ENCODE peak calls at places on chromosome 7, in ten cellular contexts. One of them, this sample, is unnamed.

GRCh38 chr7:5514440-5515035 is 90.9 kb upstream of the TNRC18 start:
- DNase-seq in AG04450: no peak
- DNase-seq in stimulated activated CD8-positive, alpha-beta memory T cell treated with anti-CD3 and anti-CD28 coated beads, Interleukin-12 subunit alpha, Interleukin-12 subunit beta, amount 100 ng/mL, for 1 hour: no peak
- DNase-seq in fibroblast of lung: peak; percentile 49
- DNase-seq in osteocyte: no peak
- DNase-seq in left colon: no peak
- DNase-seq in germinal center: no peak
- DNase-seq in T-helper 17 cell: no peak
- DNase-seq in kidney tubule cell: no peak
- DNase-seq in heart left ventricle: no peak
- DNase-seq in this sample: no peak

GRCh38 chr7:93551063-93551895 is 23.2 kb downstream of the CALCR start:
- DNase-seq in AG04450: peak; percentile 18
- DNase-seq in stimulated activated CD8-positive, alpha-beta memory T cell treated with anti-CD3 and anti-CD28 coated beads, Interleukin-12 subunit alpha, Interleukin-12 subunit beta, amount 100 ng/mL, for 1 hour: no peak
- DNase-seq in fibroblast of lung: peak; percentile 70
- DNase-seq in osteocyte: no peak
- DNase-seq in left colon: no peak
- DNase-seq in germinal center: no peak
- DNase-seq in T-helper 17 cell: no peak
- DNase-seq in kidney tubule cell: peak; percentile 37
- DNase-seq in heart left ventricle: no peak
- DNase-seq in this sample: no peak

GRCh38 chr7:534959-535358 is 15.3 kb upstream of the PDGFA start:
- DNase-seq in AG04450: no peak
- DNase-seq in stimulated activated CD8-positive, alpha-beta memory T cell treated with anti-CD3 and anti-CD28 coated beads, Interleukin-12 subunit alpha, Interleukin-12 subunit beta, amount 100 ng/mL, for 1 hour: no peak
- DNase-seq in fibroblast of lung: no peak
- DNase-seq in osteocyte: no peak
- DNase-seq in left colon: no peak
- DNase-seq in germinal center: no peak
- DNase-seq in T-helper 17 cell: no peak
- DNase-seq in kidney tubule cell: no peak
- DNase-seq in heart left ventricle: no peak
- DNase-seq in this sample: no peak

GRCh38 chr7:112495820-112496462 is 15.2 kb downstream of the LSMEM1 start:
- DNase-seq in AG04450: no peak
- DNase-seq in stimulated activated CD8-positive, alpha-beta memory T cell treated with anti-CD3 and anti-CD28 coated beads, Interleukin-12 subunit alpha, Interleukin-12 subunit beta, amount 100 ng/mL, for 1 hour: no peak
- DNase-seq in fibroblast of lung: peak; percentile 81
- DNase-seq in osteocyte: no peak
- DNase-seq in left colon: peak; percentile 41
- DNase-seq in germinal center: peak; percentile 6
- DNase-seq in T-helper 17 cell: no peak
- DNase-seq in kidney tubule cell: peak; percentile 62
- DNase-seq in heart left ventricle: peak; percentile 55
- DNase-seq in this sample: peak; percentile 41

GRCh38 chr7:28919510-28919909 is 38.6 kb downstream of the TRIL start:
- DNase-seq in AG04450: no peak
- DNase-seq in stimulated activated CD8-positive, alpha-beta memory T cell treated with anti-CD3 and anti-CD28 coated beads, Interleukin-12 subunit alpha, Interleukin-12 subunit beta, amount 100 ng/mL, for 1 hour: no peak
- DNase-seq in fibroblast of lung: peak; percentile 22
- DNase-seq in osteocyte: no peak
- DNase-seq in left colon: no peak
- DNase-seq in germinal center: no peak
- DNase-seq in T-helper 17 cell: no peak
- DNase-seq in kidney tubule cell: no peak
- DNase-seq in heart left ventricle: no peak
- DNase-seq in this sample: no peak

GRCh38 chr7:85528581-85528980 is 341.7 kb upstream of the SEMA3D start:
- DNase-seq in AG04450: no peak
- DNase-seq in stimulated activated CD8-positive, alpha-beta memory T cell treated with anti-CD3 and anti-CD28 coated beads, Interleukin-12 subunit alpha, Interleukin-12 subunit beta, amount 100 ng/mL, for 1 hour: no peak
- DNase-seq in fibroblast of lung: peak; percentile 70
- DNase-seq in osteocyte: no peak
- DNase-seq in left colon: no peak
- DNase-seq in germinal center: no peak
- DNase-seq in T-helper 17 cell: no peak
- DNase-seq in kidney tubule cell: no peak
- DNase-seq in heart left ventricle: no peak
- DNase-seq in this sample: no peak

GRCh38 chr7:21617916-21618390 is 75.1 kb downstream of the DNAH11 start:
- DNase-seq in AG04450: no peak
- DNase-seq in stimulated activated CD8-positive, alpha-beta memory T cell treated with anti-CD3 and anti-CD28 coated beads, Interleukin-12 subunit alpha, Interleukin-12 subunit beta, amount 100 ng/mL, for 1 hour: no peak
- DNase-seq in fibroblast of lung: peak; percentile 82
- DNase-seq in osteocyte: no peak
- DNase-seq in left colon: peak; percentile 38
- DNase-seq in germinal center: no peak
- DNase-seq in T-helper 17 cell: no peak
- DNase-seq in kidney tubule cell: no peak
- DNase-seq in heart left ventricle: peak; percentile 65
- DNase-seq in this sample: peak; percentile 76

GRCh38 chr7:134890246-134891240 is 95.8 kb upstream of the AGBL3 start:
- DNase-seq in AG04450: no peak
- DNase-seq in stimulated activated CD8-positive, alpha-beta memory T cell treated with anti-CD3 and anti-CD28 coated beads, Interleukin-12 subunit alpha, Interleukin-12 subunit beta, amount 100 ng/mL, for 1 hour: no peak
- DNase-seq in fibroblast of lung: peak; percentile 49
- DNase-seq in osteocyte: peak; percentile 86
- DNase-seq in left colon: no peak
- DNase-seq in germinal center: no peak
- DNase-seq in T-helper 17 cell: no peak
- DNase-seq in kidney tubule cell: peak; percentile 61
- DNase-seq in heart left ventricle: peak; percentile 45
- DNase-seq in this sample: peak; percentile 41

GRCh38 chr7:125256446-125256845 is 326.8 kb upstream of the POT1 start:
- DNase-seq in AG04450: no peak
- DNase-seq in stimulated activated CD8-positive, alpha-beta memory T cell treated with anti-CD3 and anti-CD28 coated beads, Interleukin-12 subunit alpha, Interleukin-12 subunit beta, amount 100 ng/mL, for 1 hour: no peak
- DNase-seq in fibroblast of lung: no peak
- DNase-seq in osteocyte: no peak
- DNase-seq in left colon: no peak
- DNase-seq in germinal center: no peak
- DNase-seq in T-helper 17 cell: no peak
- DNase-seq in kidney tubule cell: peak; percentile 84
- DNase-seq in heart left ventricle: no peak
- DNase-seq in this sample: no peak

GRCh38 chr7:101589976-101590662 is 39.0 kb downstream of the MYL10 start:
- DNase-seq in AG04450: no peak
- DNase-seq in stimulated activated CD8-positive, alpha-beta memory T cell treated with anti-CD3 and anti-CD28 coated beads, Interleukin-12 subunit alpha, Interleukin-12 subunit beta, amount 100 ng/mL, for 1 hour: no peak
- DNase-seq in fibroblast of lung: no peak
- DNase-seq in osteocyte: peak; percentile 71
- DNase-seq in left colon: no peak
- DNase-seq in germinal center: no peak
- DNase-seq in T-helper 17 cell: no peak
- DNase-seq in kidney tubule cell: no peak
- DNase-seq in heart left ventricle: no peak
- DNase-seq in this sample: no peak

GRCh38 chr7:126801738-126802137 is 451.0 kb downstream of the GRM8 start:
- DNase-seq in AG04450: no peak
- DNase-seq in stimulated activated CD8-positive, alpha-beta memory T cell treated with anti-CD3 and anti-CD28 coated beads, Interleukin-12 subunit alpha, Interleukin-12 subunit beta, amount 100 ng/mL, for 1 hour: no peak
- DNase-seq in fibroblast of lung: no peak
- DNase-seq in osteocyte: no peak
- DNase-seq in left colon: no peak
- DNase-seq in germinal center: no peak
- DNase-seq in T-helper 17 cell: no peak
- DNase-seq in kidney tubule cell: no peak
- DNase-seq in heart left ventricle: no peak
- DNase-seq in this sample: no peak

GRCh38 chr7:1144269-1144771 is 15.7 kb downstream of the ZFAND2A start:
- DNase-seq in AG04450: no peak
- DNase-seq in stimulated activated CD8-positive, alpha-beta memory T cell treated with anti-CD3 and anti-CD28 coated beads, Interleukin-12 subunit alpha, Interleukin-12 subunit beta, amount 100 ng/mL, for 1 hour: no peak
- DNase-seq in fibroblast of lung: peak; percentile 23
- DNase-seq in osteocyte: no peak
- DNase-seq in left colon: no peak
- DNase-seq in germinal center: peak; percentile 41
- DNase-seq in T-helper 17 cell: no peak
- DNase-seq in kidney tubule cell: peak; percentile 52
- DNase-seq in heart left ventricle: peak; percentile 80
- DNase-seq in this sample: peak; percentile 57

GRCh38 chr7:149245244-149245643 is 5.8 kb downstream of the ZNF212 start:
- DNase-seq in AG04450: no peak
- DNase-seq in stimulated activated CD8-positive, alpha-beta memory T cell treated with anti-CD3 and anti-CD28 coated beads, Interleukin-12 subunit alpha, Interleukin-12 subunit beta, amount 100 ng/mL, for 1 hour: no peak
- DNase-seq in fibroblast of lung: no peak
- DNase-seq in osteocyte: no peak
- DNase-seq in left colon: no peak
- DNase-seq in germinal center: no peak
- DNase-seq in T-helper 17 cell: no peak
- DNase-seq in kidney tubule cell: peak; percentile 76
- DNase-seq in heart left ventricle: no peak
- DNase-seq in this sample: no peak

GRCh38 chr7:115707684-115708341 is 322.8 kb downstream of the TFEC start:
- DNase-seq in AG04450: no peak
- DNase-seq in stimulated activated CD8-positive, alpha-beta memory T cell treated with anti-CD3 and anti-CD28 coated beads, Interleukin-12 subunit alpha, Interleukin-12 subunit beta, amount 100 ng/mL, for 1 hour: no peak
- DNase-seq in fibroblast of lung: no peak
- DNase-seq in osteocyte: no peak
- DNase-seq in left colon: no peak
- DNase-seq in germinal center: no peak
- DNase-seq in T-helper 17 cell: no peak
- DNase-seq in kidney tubule cell: no peak
- DNase-seq in heart left ventricle: no peak
- DNase-seq in this sample: no peak

GRCh38 chr7:471866-472639 is 47.6 kb downstream of the PDGFA start:
- DNase-seq in AG04450: peak; percentile 95
- DNase-seq in stimulated activated CD8-positive, alpha-beta memory T cell treated with anti-CD3 and anti-CD28 coated beads, Interleukin-12 subunit alpha, Interleukin-12 subunit beta, amount 100 ng/mL, for 1 hour: no peak
- DNase-seq in fibroblast of lung: peak; percentile 98
- DNase-seq in osteocyte: no peak
- DNase-seq in left colon: peak; percentile 31
- DNase-seq in germinal center: no peak
- DNase-seq in T-helper 17 cell: peak; percentile 6
- DNase-seq in kidney tubule cell: peak; percentile 49
- DNase-seq in heart left ventricle: peak; percentile 89
- DNase-seq in this sample: peak; percentile 82

GRCh38 chr7:139666501-139666900 is 111.3 kb downstream of the HIPK2 start:
- DNase-seq in AG04450: no peak
- DNase-seq in stimulated activated CD8-positive, alpha-beta memory T cell treated with anti-CD3 and anti-CD28 coated beads, Interleukin-12 subunit alpha, Interleukin-12 subunit beta, amount 100 ng/mL, for 1 hour: no peak
- DNase-seq in fibroblast of lung: no peak
- DNase-seq in osteocyte: no peak
- DNase-seq in left colon: no peak
- DNase-seq in germinal center: no peak
- DNase-seq in T-helper 17 cell: no peak
- DNase-seq in kidney tubule cell: no peak
- DNase-seq in heart left ventricle: no peak
- DNase-seq in this sample: no peak

GRCh38 chr7:32150589-32150988 is 80.4 kb upstream of the PDE1C start:
- DNase-seq in AG04450: no peak
- DNase-seq in stimulated activated CD8-positive, alpha-beta memory T cell treated with anti-CD3 and anti-CD28 coated beads, Interleukin-12 subunit alpha, Interleukin-12 subunit beta, amount 100 ng/mL, for 1 hour: no peak
- DNase-seq in fibroblast of lung: no peak
- DNase-seq in osteocyte: no peak
- DNase-seq in left colon: no peak
- DNase-seq in germinal center: no peak
- DNase-seq in T-helper 17 cell: no peak
- DNase-seq in kidney tubule cell: no peak
- DNase-seq in heart left ventricle: no peak
- DNase-seq in this sample: no peak

GRCh38 chr7:155598810-155599210 is 45.7 kb upstream of the RBM33 start:
- DNase-seq in AG04450: peak; percentile 27
- DNase-seq in stimulated activated CD8-positive, alpha-beta memory T cell treated with anti-CD3 and anti-CD28 coated beads, Interleukin-12 subunit alpha, Interleukin-12 subunit beta, amount 100 ng/mL, for 1 hour: peak; percentile 79
- DNase-seq in fibroblast of lung: peak; percentile 69
- DNase-seq in osteocyte: peak; percentile 94
- DNase-seq in left colon: peak; percentile 52
- DNase-seq in germinal center: peak; percentile 72
- DNase-seq in T-helper 17 cell: peak; percentile 60
- DNase-seq in kidney tubule cell: peak; percentile 74
- DNase-seq in heart left ventricle: peak; percentile 78
- DNase-seq in this sample: peak; percentile 82

GRCh38 chr7:150751702-150752101 is 14.5 kb downstream of the GIMAP5 start:
- DNase-seq in AG04450: no peak
- DNase-seq in stimulated activated CD8-positive, alpha-beta memory T cell treated with anti-CD3 and anti-CD28 coated beads, Interleukin-12 subunit alpha, Interleukin-12 subunit beta, amount 100 ng/mL, for 1 hour: no peak
- DNase-seq in fibroblast of lung: no peak
- DNase-seq in osteocyte: no peak
- DNase-seq in left colon: no peak
- DNase-seq in germinal center: no peak
- DNase-seq in T-helper 17 cell: no peak
- DNase-seq in kidney tubule cell: no peak
- DNase-seq in heart left ventricle: no peak
- DNase-seq in this sample: no peak

GRCh38 chr7:108181073-108181985 is 51.2 kb upstream of the LAMB4 start:
- DNase-seq in AG04450: peak; percentile 30
- DNase-seq in stimulated activated CD8-positive, alpha-beta memory T cell treated with anti-CD3 and anti-CD28 coated beads, Interleukin-12 subunit alpha, Interleukin-12 subunit beta, amount 100 ng/mL, for 1 hour: no peak
- DNase-seq in fibroblast of lung: peak; percentile 78
- DNase-seq in osteocyte: no peak
- DNase-seq in left colon: no peak
- DNase-seq in germinal center: peak; percentile 28
- DNase-seq in T-helper 17 cell: no peak
- DNase-seq in kidney tubule cell: peak; percentile 63
- DNase-seq in heart left ventricle: no peak
- DNase-seq in this sample: no peak

GRCh38 chr7:150631866-150632864 is at the start of gene GIMAP6:
- DNase-seq in AG04450: no peak
- DNase-seq in stimulated activated CD8-positive, alpha-beta memory T cell treated with anti-CD3 and anti-CD28 coated beads, Interleukin-12 subunit alpha, Interleukin-12 subunit beta, amount 100 ng/mL, for 1 hour: peak; percentile 20
- DNase-seq in fibroblast of lung: no peak
- DNase-seq in osteocyte: no peak
- DNase-seq in left colon: no peak
- DNase-seq in germinal center: no peak
- DNase-seq in T-helper 17 cell: no peak
- DNase-seq in kidney tubule cell: no peak
- DNase-seq in heart left ventricle: peak; percentile 45
- DNase-seq in this sample: peak; percentile 45

GRCh38 chr7:36034020-36034419 is 119.0 kb upstream of the EEPD1 start:
- DNase-seq in AG04450: no peak
- DNase-seq in stimulated activated CD8-positive, alpha-beta memory T cell treated with anti-CD3 and anti-CD28 coated beads, Interleukin-12 subunit alpha, Interleukin-12 subunit beta, amount 100 ng/mL, for 1 hour: no peak
- DNase-seq in fibroblast of lung: no peak
- DNase-seq in osteocyte: no peak
- DNase-seq in left colon: no peak
- DNase-seq in germinal center: no peak
- DNase-seq in T-helper 17 cell: no peak
- DNase-seq in kidney tubule cell: peak; percentile 89
- DNase-seq in heart left ventricle: no peak
- DNase-seq in this sample: no peak

GRCh38 chr7:44149571-44150465 is 8.7 kb upstream of the MYL7 start:
- DNase-seq in AG04450: no peak
- DNase-seq in stimulated activated CD8-positive, alpha-beta memory T cell treated with anti-CD3 and anti-CD28 coated beads, Interleukin-12 subunit alpha, Interleukin-12 subunit beta, amount 100 ng/mL, for 1 hour: no peak
- DNase-seq in fibroblast of lung: peak; percentile 49
- DNase-seq in osteocyte: no peak
- DNase-seq in left colon: no peak
- DNase-seq in germinal center: no peak
- DNase-seq in T-helper 17 cell: no peak
- DNase-seq in kidney tubule cell: no peak
- DNase-seq in heart left ventricle: no peak
- DNase-seq in this sample: no peak

GRCh38 chr7:92520024-92520423 is 8.3 kb downstream of the PEX1 start:
- DNase-seq in AG04450: no peak
- DNase-seq in stimulated activated CD8-positive, alpha-beta memory T cell treated with anti-CD3 and anti-CD28 coated beads, Interleukin-12 subunit alpha, Interleukin-12 subunit beta, amount 100 ng/mL, for 1 hour: no peak
- DNase-seq in fibroblast of lung: no peak
- DNase-seq in osteocyte: no peak
- DNase-seq in left colon: no peak
- DNase-seq in germinal center: no peak
- DNase-seq in T-helper 17 cell: no peak
- DNase-seq in kidney tubule cell: no peak
- DNase-seq in heart left ventricle: no peak
- DNase-seq in this sample: no peak

GRCh38 chr7:66304536-66304935 is 99.4 kb downstream of the TPST1 start:
- DNase-seq in AG04450: no peak
- DNase-seq in stimulated activated CD8-positive, alpha-beta memory T cell treated with anti-CD3 and anti-CD28 coated beads, Interleukin-12 subunit alpha, Interleukin-12 subunit beta, amount 100 ng/mL, for 1 hour: no peak
- DNase-seq in fibroblast of lung: peak; percentile 30
- DNase-seq in osteocyte: no peak
- DNase-seq in left colon: no peak
- DNase-seq in germinal center: no peak
- DNase-seq in T-helper 17 cell: no peak
- DNase-seq in kidney tubule cell: no peak
- DNase-seq in heart left ventricle: no peak
- DNase-seq in this sample: no peak

GRCh38 chr7:30369879-30370278 is 85.5 kb downstream of the ZNRF2 start:
- DNase-seq in AG04450: no peak
- DNase-seq in stimulated activated CD8-positive, alpha-beta memory T cell treated with anti-CD3 and anti-CD28 coated beads, Interleukin-12 subunit alpha, Interleukin-12 subunit beta, amount 100 ng/mL, for 1 hour: no peak
- DNase-seq in fibroblast of lung: no peak
- DNase-seq in osteocyte: no peak
- DNase-seq in left colon: no peak
- DNase-seq in germinal center: no peak
- DNase-seq in T-helper 17 cell: no peak
- DNase-seq in kidney tubule cell: no peak
- DNase-seq in heart left ventricle: no peak
- DNase-seq in this sample: no peak

GRCh38 chr7:3217166-3217565 is 83.9 kb upstream of the SDK1 start:
- DNase-seq in AG04450: no peak
- DNase-seq in stimulated activated CD8-positive, alpha-beta memory T cell treated with anti-CD3 and anti-CD28 coated beads, Interleukin-12 subunit alpha, Interleukin-12 subunit beta, amount 100 ng/mL, for 1 hour: no peak
- DNase-seq in fibroblast of lung: peak; percentile 36
- DNase-seq in osteocyte: peak; percentile 63
- DNase-seq in left colon: no peak
- DNase-seq in germinal center: no peak
- DNase-seq in T-helper 17 cell: no peak
- DNase-seq in kidney tubule cell: peak; percentile 43
- DNase-seq in heart left ventricle: peak; percentile 72
- DNase-seq in this sample: peak; percentile 57

GRCh38 chr7:34108150-34108549 is 202.8 kb downstream of the BMPER start:
- DNase-seq in AG04450: no peak
- DNase-seq in stimulated activated CD8-positive, alpha-beta memory T cell treated with anti-CD3 and anti-CD28 coated beads, Interleukin-12 subunit alpha, Interleukin-12 subunit beta, amount 100 ng/mL, for 1 hour: no peak
- DNase-seq in fibroblast of lung: peak; percentile 57
- DNase-seq in osteocyte: no peak
- DNase-seq in left colon: no peak
- DNase-seq in germinal center: no peak
- DNase-seq in T-helper 17 cell: no peak
- DNase-seq in kidney tubule cell: no peak
- DNase-seq in heart left ventricle: no peak
- DNase-seq in this sample: peak; percentile 22

This sample was measured in left cardiac atrium.